ENCODE peak calls at places on chromosomes 16 and 17, in six cellular contexts. One of them, this sample, is unnamed.

GRCh38 chr17:63470116-63470515 is 6.7 kb upstream of the ACE start:
- DNase-seq in GM19239: no peak
- DNase-seq in WERI-Rb-1: no peak
- DNase-seq in HCEC 1CT: no peak
- DNase-seq in NAMALWA: no peak
- DNase-seq in GM12865: no peak
- DNase-seq in this sample: no peak

GRCh38 chr16:87066695-87067556 is 250.3 kb downstream of the C16orf95 start:
- DNase-seq in GM19239: no peak
- DNase-seq in WERI-Rb-1: no peak
- DNase-seq in HCEC 1CT: no peak
- DNase-seq in NAMALWA: no peak
- DNase-seq in GM12865: no peak
- DNase-seq in this sample: no peak

GRCh38 chr16:23276821-23277220 is 25.3 kb upstream of the SCNN1B start:
- DNase-seq in GM19239: no peak
- DNase-seq in WERI-Rb-1: no peak
- DNase-seq in HCEC 1CT: no peak
- DNase-seq in NAMALWA: no peak
- DNase-seq in GM12865: no peak
- DNase-seq in this sample: no peak

GRCh38 chr16:53482123-53482522 is 20.9 kb downstream of the AKTIP start:
- DNase-seq in GM19239: no peak
- DNase-seq in WERI-Rb-1: no peak
- DNase-seq in HCEC 1CT: peak
- DNase-seq in NAMALWA: no peak
- DNase-seq in GM12865: no peak
- DNase-seq in this sample: no peak

GRCh38 chr17:19482571-19482970 is 51.1 kb upstream of the SLC47A1 start:
- DNase-seq in GM19239: no peak
- DNase-seq in WERI-Rb-1: no peak
- DNase-seq in HCEC 1CT: peak
- DNase-seq in NAMALWA: no peak
- DNase-seq in GM12865: no peak
- DNase-seq in this sample: no peak

GRCh38 chr16:4090476-4090875 is 25.8 kb downstream of the ADCY9 start:
- DNase-seq in GM19239: no peak
- DNase-seq in WERI-Rb-1: no peak
- DNase-seq in HCEC 1CT: no peak
- DNase-seq in NAMALWA: no peak
- DNase-seq in GM12865: no peak
- DNase-seq in this sample: no peak

GRCh38 chr17:45942284-45942683 is 47.9 kb downstream of the MAPT start:
- DNase-seq in GM19239: no peak
- DNase-seq in WERI-Rb-1: peak
- DNase-seq in HCEC 1CT: peak
- DNase-seq in NAMALWA: no peak
- DNase-seq in GM12865: no peak
- DNase-seq in this sample: no peak

GRCh38 chr17:71032746-71033273 is 863.5 kb downstream of the KCNJ2 start:
- DNase-seq in GM19239: no peak
- DNase-seq in WERI-Rb-1: peak
- DNase-seq in HCEC 1CT: no peak
- DNase-seq in NAMALWA: no peak
- DNase-seq in GM12865: no peak
- DNase-seq in this sample: no peak

GRCh38 chr16:88971371-88972097 is 5.5 kb downstream of the CBFA2T3 start:
- DNase-seq in GM19239: no peak
- DNase-seq in WERI-Rb-1: no peak
- DNase-seq in HCEC 1CT: no peak
- DNase-seq in NAMALWA: peak
- DNase-seq in GM12865: peak
- DNase-seq in this sample: peak

GRCh38 chr16:51408357-51408756 is 257.3 kb upstream of the SALL1 start:
- DNase-seq in GM19239: no peak
- DNase-seq in WERI-Rb-1: no peak
- DNase-seq in HCEC 1CT: peak
- DNase-seq in NAMALWA: no peak
- DNase-seq in GM12865: no peak
- DNase-seq in this sample: no peak

GRCh38 chr16:27243725-27244362 is 24.7 kb downstream of the NSMCE1 start:
- DNase-seq in GM19239: no peak
- DNase-seq in WERI-Rb-1: no peak
- DNase-seq in HCEC 1CT: no peak
- DNase-seq in NAMALWA: no peak
- DNase-seq in GM12865: no peak
- DNase-seq in this sample: no peak

GRCh38 chr17:43983515-43984411 is 20.7 kb upstream of the NAGS start:
- DNase-seq in GM19239: no peak
- DNase-seq in WERI-Rb-1: peak
- DNase-seq in HCEC 1CT: no peak
- DNase-seq in NAMALWA: no peak
- DNase-seq in GM12865: no peak
- DNase-seq in this sample: peak

GRCh38 chr16:76190059-76190458 is 87.1 kb upstream of the CNTNAP4 start:
- DNase-seq in GM19239: no peak
- DNase-seq in WERI-Rb-1: no peak
- DNase-seq in HCEC 1CT: no peak
- DNase-seq in NAMALWA: no peak
- DNase-seq in GM12865: no peak
- DNase-seq in this sample: no peak

GRCh38 chr16:82360024-82360783 is 190.2 kb upstream of the MPHOSPH6 start:
- DNase-seq in GM19239: no peak
- DNase-seq in WERI-Rb-1: no peak
- DNase-seq in HCEC 1CT: no peak
- DNase-seq in NAMALWA: no peak
- DNase-seq in GM12865: no peak
- DNase-seq in this sample: no peak

GRCh38 chr16:58454856-58455255 is 45.1 kb upstream of the NDRG4 start:
- DNase-seq in GM19239: no peak
- DNase-seq in WERI-Rb-1: no peak
- DNase-seq in HCEC 1CT: no peak
- DNase-seq in NAMALWA: no peak
- DNase-seq in GM12865: no peak
- DNase-seq in this sample: no peak

GRCh38 chr17:19979917-19980770 is 2.5 kb upstream of the AKAP10 start:
- DNase-seq in GM19239: no peak
- DNase-seq in WERI-Rb-1: peak
- DNase-seq in HCEC 1CT: no peak
- DNase-seq in NAMALWA: no peak
- DNase-seq in GM12865: no peak
- DNase-seq in this sample: no peak

GRCh38 chr17:45096926-45097325 is 35.4 kb downstream of the PLCD3 start:
- DNase-seq in GM19239: no peak
- DNase-seq in WERI-Rb-1: no peak
- DNase-seq in HCEC 1CT: no peak
- DNase-seq in NAMALWA: no peak
- DNase-seq in GM12865: no peak
- DNase-seq in this sample: no peak

This sample was measured in Peyer's patch.